ENCODE peak calls at places on chromosomes 11 and 22, in six cellular contexts. O is heart right ventricle, I is colonic mucosa, J is tibial artery, V is psoas muscle, W is heart left ventricle. P is an unnamed sample.

GRCh38 chr11:58318532-58318931 is 40.3 kb downstream of the OR5B17 start:
- DNase-seq in J (no peak), W (no peak), V (no peak), O (no peak), I (no peak), P (no peak)

GRCh38 chr22:46710842-46711241 is 27.2 kb downstream of the CERK start:
- DNase-seq in V (no peak), W (no peak), O (no peak), J (no peak), I (no peak), P (no peak)

GRCh38 chr11:70567680-70568503 is 169.6 kb downstream of the CTTN start:
- DNase-seq in I (peak; percentile 78), V (peak; percentile 51), J (peak; percentile 67), O (peak; percentile 43), W (peak; percentile 79), P (peak; percentile 77)

GRCh38 chr11:14414470-14415461 is 55.8 kb upstream of the RRAS2 start:
- DNase-seq in I (no peak), O (no peak), W (no peak), J (no peak), V (no peak), P (no peak)

GRCh38 chr11:1150769-1151365 is 6.9 kb upstream of the MUC5AC start:
- DNase-seq in V (peak; percentile 11), J (peak; percentile 59), O (no peak), I (peak; percentile 52), W (no peak), P (no peak)

GRCh38 chr11:59102259-59102765 is 4.7 kb upstream of the FAM111B start:
- DNase-seq in O (peak; percentile 21), J (peak; percentile 36), V (peak; percentile 33), W (peak; percentile 68), I (peak; percentile 79), P (peak; percentile 77)

GRCh38 chr22:46551321-46551720 is 13.9 kb upstream of the CELSR1 start:
- DNase-seq in J (no peak), V (no peak), O (no peak), W (no peak), I (no peak), P (peak; percentile 37)

GRCh38 chr11:69144719-69145365 is 10.9 kb upstream of the SMIM38 start:
- DNase-seq in J (no peak), V (no peak), O (no peak), I (no peak), W (no peak), P (no peak)

GRCh38 chr11:34988294-34989255 is 72.2 kb downstream of the PDHX start:
- DNase-seq in I (no peak), V (no peak), J (no peak), W (no peak), O (no peak), P (no peak)

GRCh38 chr11:30326114-30326783 is 3.3 kb downstream of the ARL14EP start:
- DNase-seq in W (no peak), V (no peak), O (no peak), J (no peak), I (no peak), P (no peak)

GRCh38 chr22:23398701-23399366 is 181.3 kb downstream of the IGLL1 start:
- DNase-seq in I (no peak), J (no peak), O (no peak), W (no peak), V (no peak), P (peak; percentile 28)
- H3K4me1 ChIP-seq in I (no peaks in the 10 kb centered on the region), J (no peaks in the 10 kb centered on the region), O (peaks cover 6% of the 10 kb centered on the region), W (no peaks in the 10 kb centered on the region), V (no peaks in the 10 kb centered on the region), P (no peaks in the 10 kb centered on the region)

GRCh38 chr22:21603973-21604372 is 25.8 kb downstream of the YDJC start:
- DNase-seq in V (no peak), J (no peak), I (no peak), W (no peak), O (no peak), P (no peak)
- H3K4me1 ChIP-seq in V (peaks cover 13% of the 10 kb centered on the region), J (peaks cover 6% of the 10 kb centered on the region), I (no peaks in the 10 kb centered on the region), W (peaks cover 6% of the 10 kb centered on the region), O (peaks cover 49% of the 10 kb centered on the region), P (no peaks in the 10 kb centered on the region)

DNA sequence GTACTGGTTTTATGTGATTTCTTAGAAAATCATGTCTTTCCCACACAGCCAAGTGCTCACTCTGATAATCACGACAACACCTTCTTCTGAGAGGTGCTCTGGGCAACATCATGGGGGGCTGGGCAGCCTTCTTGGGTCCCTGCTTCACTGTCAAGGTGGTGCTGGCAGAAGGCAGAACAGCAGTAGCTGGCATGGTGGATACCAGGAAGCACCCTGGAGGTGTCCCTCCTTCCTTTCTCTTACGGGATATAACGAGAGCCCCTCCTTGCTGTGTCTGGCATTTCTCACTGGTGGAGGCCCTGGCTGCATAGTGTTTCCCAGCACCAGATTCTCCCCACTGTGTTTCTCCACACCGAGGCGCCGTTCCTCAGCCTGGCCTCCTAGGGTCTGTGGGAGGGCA is 60.9 kb downstream of the SCN3B start:
- DNase-seq in V (no peak), O (no peak), J (no peak), W (no peak), I (no peak), P (no peak)
- H3K4me1 ChIP-seq in V (peaks cover 24% of the 10 kb centered on the region), O (peaks cover 13% of the 10 kb centered on the region), J (no peaks in the 10 kb centered on the region), W (peaks cover 20% of the 10 kb centered on the region), I (no peaks in the 10 kb centered on the region), P (no peaks in the 10 kb centered on the region)

GRCh38 chr11:8810331-8811301 is 100.4 kb upstream of the AKIP1 start:
- DNase-seq in V (peak; percentile 82), J (peak; percentile 80), O (peak; percentile 81), W (peak; percentile 88), I (peak; percentile 85), P (peak; percentile 91)
- H3K4me1 ChIP-seq in V (peaks cover 31% of the 10 kb centered on the region), J (peaks cover 46% of the 10 kb centered on the region), O (peaks cover 94% of the 10 kb centered on the region), W (peaks cover 68% of the 10 kb centered on the region), I (peaks cover 11% of the 10 kb centered on the region), P (peaks cover 2% of the 10 kb centered on the region)

GRCh38 chr22:40477683-40478348 is 107.4 kb downstream of the SGSM3 start:
- DNase-seq in J (no peak), I (no peak), V (no peak), O (no peak), W (no peak), P (no peak)

GRCh38 chr22:40476341-40476740 is 105.9 kb downstream of the SGSM3 start:
- DNase-seq in V (no peak), I (no peak), J (no peak), W (no peak), O (no peak), P (no peak)

GRCh38 chr22:40479887-40480538 is 109.6 kb downstream of the SGSM3 start:
- DNase-seq in O (no peak), V (no peak), W (no peak), I (no peak), J (no peak), P (no peak)

GRCh38 chr22:40479126-40479800 is 108.9 kb downstream of the SGSM3 start:
- DNase-seq in W (no peak), V (no peak), I (no peak), J (no peak), O (no peak), P (no peak)

DNA sequence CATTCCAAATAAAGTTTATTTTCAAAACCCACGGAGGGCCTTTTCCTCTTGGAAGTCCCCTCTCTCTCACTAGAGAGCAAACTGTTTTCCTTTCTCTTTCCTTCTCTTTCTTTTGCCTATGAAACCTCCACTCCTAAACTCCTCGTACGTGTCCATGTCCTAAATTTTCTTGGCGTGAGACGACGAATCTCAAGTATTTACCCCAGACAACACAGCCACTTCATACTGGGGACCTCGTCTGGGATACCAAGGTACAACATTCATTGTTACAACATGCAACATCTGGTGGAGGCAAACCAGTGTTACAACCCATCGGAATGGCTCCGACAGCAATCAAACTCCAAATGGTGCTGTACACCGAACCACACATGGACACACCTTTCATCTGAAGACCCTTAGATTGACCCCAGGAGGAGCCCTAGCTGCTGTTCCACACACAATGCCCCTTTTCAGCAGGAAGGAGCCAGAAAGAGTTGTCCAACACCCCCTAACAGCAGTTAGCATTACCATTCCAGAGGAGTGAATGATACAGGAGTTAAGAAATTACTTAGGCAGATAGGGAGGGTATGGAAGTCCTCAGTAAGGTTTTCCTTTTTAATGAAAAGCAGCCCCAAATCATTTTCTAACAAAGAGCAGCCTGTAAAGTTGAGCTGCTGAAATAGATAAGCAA is 108.2 kb downstream of the SGSM3 start:
- DNase-seq in J (no peak), I (no peak), O (no peak), W (no peak), V (no peak), P (no peak)
- H3K4me1 ChIP-seq in J (no peaks in the 10 kb centered on the region), I (no peaks in the 10 kb centered on the region), O (peaks cover 43% of the 10 kb centered on the region), W (peaks cover 30% of the 10 kb centered on the region), V (peaks cover 36% of the 10 kb centered on the region), P (no peaks in the 10 kb centered on the region)

GRCh38 chr11:117482881-117483280 is 155.2 kb downstream of the CEP164 start:
- DNase-seq in J (no peak), O (no peak), I (no peak), W (no peak), V (no peak), P (no peak)

GRCh38 chr11:117483372-117483771 is 155.7 kb downstream of the CEP164 start:
- DNase-seq in I (no peak), O (no peak), V (no peak), J (no peak), W (no peak), P (no peak)

GRCh38 chr11:117480221-117480620 is 152.6 kb downstream of the CEP164 start:
- DNase-seq in O (no peak), J (no peak), I (no peak), V (no peak), W (no peak), P (no peak)

GRCh38 chr11:117481036-117481435 is 153.4 kb downstream of the CEP164 start:
- DNase-seq in V (no peak), O (no peak), J (no peak), W (no peak), I (no peak), P (no peak)

GRCh38 chr11:117481885-117482284 is 154.2 kb downstream of the CEP164 start:
- DNase-seq in V (no peak), O (no peak), I (no peak), J (no peak), W (no peak), P (no peak)
- H3K4me1 ChIP-seq in V (no peaks in the 10 kb centered on the region), O (no peaks in the 10 kb centered on the region), I (no peaks in the 10 kb centered on the region), J (no peaks in the 10 kb centered on the region), W (no peaks in the 10 kb centered on the region), P (no peaks in the 10 kb centered on the region)

DNA sequence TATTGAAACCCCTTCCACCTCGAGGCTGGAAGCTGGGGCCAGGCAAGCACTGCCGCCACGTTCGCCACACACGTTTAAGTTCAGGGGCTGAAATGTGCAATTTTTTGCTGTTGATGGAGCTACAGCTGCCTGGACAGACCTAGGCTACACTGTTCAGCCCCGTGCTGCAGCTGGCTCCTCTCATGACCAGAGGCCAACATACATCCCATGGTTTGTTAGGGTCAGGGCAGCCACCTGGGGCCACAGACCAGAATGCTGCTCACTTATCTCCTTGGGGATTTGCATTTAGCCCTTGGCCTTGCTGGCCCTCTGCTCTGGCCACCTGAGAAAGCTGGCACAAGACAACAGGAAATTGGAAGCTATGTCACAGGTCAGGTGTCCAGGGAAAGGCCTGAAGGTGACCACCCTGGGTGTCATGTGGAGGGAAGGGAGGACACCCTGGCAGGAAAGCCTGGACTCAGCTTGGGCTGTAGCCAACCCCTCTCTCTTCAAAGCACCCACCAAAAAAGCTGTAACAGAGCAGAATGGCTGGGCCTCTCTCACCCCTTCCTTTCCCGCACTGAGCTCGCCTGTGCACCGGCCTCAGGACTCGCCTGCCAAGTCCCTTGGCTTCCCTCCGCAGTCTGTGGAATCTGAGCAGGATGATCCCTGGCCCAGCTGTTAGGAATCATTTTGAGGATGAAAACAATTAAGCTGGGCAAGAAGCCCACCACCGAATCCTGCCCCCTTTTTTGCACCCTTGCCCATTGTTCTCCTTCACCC is 86.3 kb downstream of the SNX19 start:
- DNase-seq in W (peak; percentile 82), J (peak; percentile 61), I (no peak), V (peak; percentile 74), O (peak; percentile 56), P (peak; percentile 78)
- H3K4me1 ChIP-seq in W (peaks cover 28% of the 10 kb centered on the region), J (peaks cover 37% of the 10 kb centered on the region), I (no peaks in the 10 kb centered on the region), V (peaks cover 47% of the 10 kb centered on the region), O (peaks cover 43% of the 10 kb centered on the region), P (no peaks in the 10 kb centered on the region)

P was measured in aorta.